ENCODE peak calls at places on chromosomes 11 and 22, in nine cellular contexts. R is fibroblast of lung, V is lung, I is upper lobe of right lung, S is fibroblast of pulmonary artery, B is pancreas, T is mammary epithelial cell, D is K562, E is GM23338. P is an unnamed sample.

GRCh38 chr11:129364143-129364654 is 11.4 kb upstream of the BARX2 start:
- DNase-seq in I (peak; percentile 90), E (peak; percentile 95), S (peak; percentile 88), B (peak; percentile 86), V (peak; percentile 81), D (peak; percentile 70), R (peak; percentile 76), T (peak; percentile 82), P (peak; percentile 75)

GRCh38 chr11:125330462-125331325 is 165.4 kb downstream of the FEZ1 start:
- DNase-seq in E (no peak), I (no peak), V (no peak), B (no peak), D (no peak), R (no peak), S (no peak), T (no peak), P (no peak)

GRCh38 chr22:48513929-48514328 is 1313.7 kb downstream of the BRD1 start:
- DNase-seq in T (no peak), I (no peak), E (no peak), S (no peak), V (no peak), R (no peak), D (no peak), B (no peak), P (no peak)

GRCh38 chr11:66562907-66563583 is 5.4 kb downstream of the CTSF start:
- DNase-seq in D (no peak), S (no peak), I (no peak), T (no peak), V (no peak), R (no peak), E (no peak), B (no peak), P (no peak)

GRCh38 chr11:123111465-123111864 is 49.5 kb upstream of the HSPA8 start:
- DNase-seq in S (peak; percentile 66), T (peak; percentile 64), I (no peak), R (peak; percentile 59), V (no peak), E (peak; percentile 91), B (no peak), D (peak; percentile 57), P (no peak)

GRCh38 chr22:35734517-35734827 is 16.8 kb downstream of the APOL5 start:
- DNase-seq in V (no peak), D (no peak), T (no peak), E (no peak), R (no peak), S (no peak), I (no peak), B (no peak), P (no peak)

GRCh38 chr11:3126207-3126865 is 38.8 kb downstream of the OSBPL5 start:
- DNase-seq in D (no peak), I (peak; percentile 73), E (no peak), S (no peak), R (no peak), B (peak; percentile 22), T (peak; percentile 47), V (peak; percentile 52), P (no peak)

GRCh38 chr11:119149371-119150275 is 771 bp downstream of the ABCG4 start:
- DNase-seq in I (peak; percentile 64), T (no peak), B (no peak), S (no peak), V (no peak), D (no peak), R (no peak), E (peak; percentile 63), P (no peak)

GRCh38 chr22:23183107-23183698 is 2.9 kb downstream of the BCR start:
- DNase-seq in S (peak; percentile 64), R (peak; percentile 80), V (peak; percentile 57), I (peak; percentile 74), E (peak; percentile 96), B (peak; percentile 56), T (peak; percentile 39), D (peak; percentile 95), P (peak; percentile 36)

GRCh38 chr11:79503028-79503427 is 62.2 kb upstream of the TENM4 start:
- DNase-seq in T (no peak), I (no peak), R (peak; percentile 66), S (no peak), E (no peak), V (no peak), B (no peak), D (no peak), P (peak; percentile 83)

GRCh38 chr22:19886605-19887250 is 32.1 kb upstream of the GNB1L start:
- DNase-seq in S (peak; percentile 37), B (peak; percentile 15), R (peak; percentile 76), D (no peak), E (no peak), V (no peak), T (peak; percentile 32), I (no peak), P (peak; percentile 8)

GRCh38 chr11:19537803-19538453 is 174.7 kb upstream of the NAV2 start:
- DNase-seq in T (peak; percentile 18), D (no peak), E (no peak), S (no peak), R (no peak), I (no peak), V (no peak), B (no peak), P (no peak)

GRCh38 chr11:66907751-66908173 is 50.4 kb downstream of the PC start:
- DNase-seq in V (no peak), S (no peak), D (no peak), R (no peak), E (no peak), B (no peak), I (no peak), T (no peak), P (no peak)

GRCh38 chr11:117127164-117127563 is 16.9 kb upstream of the PAFAH1B2 start:
- DNase-seq in R (no peak), D (no peak), B (no peak), E (no peak), V (no peak), T (no peak), I (no peak), S (no peak), P (no peak)

GRCh38 chr11:133937015-133937414 is 19.8 kb downstream of the IGSF9B start:
- DNase-seq in B (peak; percentile 9), V (no peak), I (no peak), E (no peak), T (no peak), R (no peak), D (no peak), S (no peak), P (no peak)

GRCh38 chr11:133936136-133936535 is 20.6 kb downstream of the IGSF9B start:
- DNase-seq in D (no peak), B (no peak), V (no peak), R (no peak), S (no peak), T (no peak), E (no peak), I (no peak), P (no peak)

GRCh38 chr11:133935551-133935910 is 21.2 kb downstream of the IGSF9B start:
- DNase-seq in V (no peak), D (no peak), T (no peak), S (no peak), R (no peak), I (no peak), E (no peak), B (no peak), P (no peak)

GRCh38 chr11:133937468-133937867 is 19.3 kb downstream of the IGSF9B start:
- DNase-seq in V (no peak), E (no peak), T (no peak), B (peak; percentile 7), S (no peak), D (no peak), R (no peak), I (no peak), P (no peak)

GRCh38 chr11:133936551-133936950 is 20.2 kb downstream of the IGSF9B start:
- DNase-seq in S (no peak), R (no peak), V (no peak), I (no peak), E (no peak), T (no peak), B (no peak), D (no peak), P (no peak)
- TF ChIP-seq CTCF in S (no peak), R (no peak), V (no peak), I (no peak), E (no peak), T (no peak), B (no peak), D (no peak), P (no peak)

DNA sequence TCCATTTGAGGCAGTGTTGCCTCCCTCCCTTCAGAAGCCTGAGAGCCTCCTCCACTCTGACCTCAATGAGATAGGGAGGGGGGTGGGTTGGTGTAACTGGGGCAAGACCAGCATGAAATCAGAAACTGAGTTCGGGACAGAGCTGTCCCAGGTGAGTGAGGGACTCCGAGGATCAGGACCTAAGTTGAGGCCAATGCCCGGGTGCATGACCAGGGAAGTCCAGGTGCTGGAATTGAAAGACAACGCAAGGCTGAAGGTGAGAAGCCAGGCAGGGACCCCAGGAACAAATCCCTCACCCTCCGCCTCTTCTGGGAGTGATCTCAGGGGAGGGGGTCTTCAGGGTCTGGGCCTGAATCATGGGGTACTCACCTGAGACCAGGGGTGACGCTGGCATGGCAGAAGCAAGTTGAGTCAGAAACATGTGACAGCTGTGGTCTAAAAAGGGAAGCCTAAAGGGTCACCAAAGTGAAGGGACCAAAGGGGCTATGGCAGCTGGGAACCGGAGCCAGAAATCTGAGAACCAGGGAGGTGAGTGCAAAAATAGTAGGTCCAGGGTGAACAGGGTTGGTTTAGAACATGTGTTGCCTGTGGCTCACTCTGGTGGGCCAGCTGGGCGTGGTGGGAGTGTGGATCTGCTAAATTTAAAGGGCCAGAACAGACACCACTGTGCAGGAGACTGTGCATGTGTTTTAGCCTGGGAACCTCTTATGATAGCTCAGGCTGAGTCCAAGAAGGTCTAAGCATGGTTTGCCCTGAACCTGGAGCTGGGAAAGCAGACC is 41.1 kb upstream of the ZBED5 start:
- DNase-seq in V (no peak), I (peak; percentile 77), R (no peak), T (no peak), E (no peak), B (no peak), D (peak; percentile 53), S (no peak), P (no peak)
- H3K4me3 ChIP-seq in V (no peak overlapping the region), I (peak overlapping the region; percentile 25), R (peak overlapping the region; percentile 13), T (peak overlapping the region; percentile 14), E (no peak overlapping the region), B (no peak overlapping the region), D (peak overlapping the region; percentile 1), S (peak overlapping the region; percentile 11), P (no peak overlapping the region)

GRCh38 chr11:68374531-68374930 is 62.1 kb downstream of the LRP5 start:
- DNase-seq in D (no peak), S (no peak), E (no peak), I (no peak), V (no peak), R (no peak), B (no peak), T (no peak), P (no peak)
- TF ChIP-seq CTCF in D (no peak), S (no peak), E (no peak), I (no peak), V (no peak), R (no peak), B (no peak), T (no peak), P (no peak)

DNA sequence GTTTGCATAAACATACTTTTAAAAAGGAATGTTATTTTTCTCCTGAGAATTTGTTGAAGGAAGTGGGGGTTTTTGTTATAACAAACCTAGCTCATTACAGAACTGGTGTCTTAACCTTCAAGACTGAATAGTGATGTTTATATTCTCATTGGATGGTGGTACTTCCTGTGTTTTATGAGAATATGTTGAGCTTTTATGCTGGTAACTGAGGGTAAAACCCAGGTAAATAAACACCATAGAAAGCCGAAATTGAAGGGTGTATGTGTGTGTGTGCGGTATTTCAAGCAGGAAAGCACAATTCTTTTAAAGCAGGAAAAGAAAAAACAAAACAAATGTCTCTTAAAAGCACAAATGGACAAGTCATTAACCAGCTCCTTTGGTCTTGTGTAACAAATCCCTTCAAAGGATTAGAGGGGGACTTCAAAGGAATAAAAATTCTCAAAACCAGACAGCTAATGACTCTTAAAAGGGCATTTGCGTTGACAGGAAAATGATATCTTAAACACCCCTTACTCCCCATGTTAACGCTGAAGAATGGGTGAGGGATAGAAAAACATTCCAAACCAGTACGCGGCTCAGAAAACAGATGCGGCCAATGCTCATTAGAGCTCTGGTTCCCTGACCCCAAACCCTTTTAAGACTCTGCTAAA is 23.8 kb downstream of the LMO2 start:
- DNase-seq in T (no peak), D (no peak), I (no peak), E (peak; percentile 40), V (no peak), S (no peak), B (no peak), R (no peak), P (no peak)
- H3K4me3 ChIP-seq in T (no peak overlapping the region), D (peak overlapping the region; percentile 75), I (peak overlapping the region; percentile 61), E (peak overlapping the region; percentile 72), V (peak overlapping the region; percentile 75), S (peak overlapping the region; percentile 63), B (peak overlapping the region; percentile 58), R (no peak overlapping the region), P (peak overlapping the region; percentile 54)

P was measured in astrocyte of the cerebellum.